ENCODE peak calls at places on chromosome 5, in nine cellular contexts. One of them, this sample, is unnamed.

GRCh38 chr5:160369990-160370712 is at the start of gene C1QTNF2:
- DNase-seq in smooth muscle cell of the brain vasculature: no peak
- DNase-seq in GM12891: no peak
- DNase-seq in activated CD4-positive, alpha-beta T cell treated with anti-CD3 and anti-CD28 coated beads, Interleukin-2, amount 50 U/mL, for 48 hours: peak; percentile 18
- DNase-seq in COLO829: peak; percentile 28
- DNase-seq in NB4: peak; percentile 42
- DNase-seq in amniotic epithelial cell: peak; percentile 54
- DNase-seq in activated B cell treated with CpG ODN at 0.5 μM for 24 hours: no peak
- DNase-seq in left colon: peak; percentile 43
- DNase-seq in this sample: no peak

GRCh38 chr5:145872486-145872885 is 328 bp downstream of the GRXCR2 start:
- DNase-seq in amniotic epithelial cell: no peak
- DNase-seq in activated B cell treated with CpG ODN at 0.5 μM for 24 hours: no peak
- DNase-seq in COLO829: no peak
- DNase-seq in activated CD4-positive, alpha-beta T cell treated with anti-CD3 and anti-CD28 coated beads, Interleukin-2, amount 50 U/mL, for 48 hours: no peak
- DNase-seq in smooth muscle cell of the brain vasculature: no peak
- DNase-seq in left colon: peak; percentile 33
- DNase-seq in GM12891: no peak
- DNase-seq in NB4: no peak
- DNase-seq in this sample: no peak

GRCh38 chr5:93092349-93093105 is 488.5 kb downstream of the NR2F1-AS1 start:
- DNase-seq in NB4: no peak
- DNase-seq in COLO829: peak; percentile 3
- DNase-seq in left colon: no peak
- DNase-seq in smooth muscle cell of the brain vasculature: no peak
- DNase-seq in activated B cell treated with CpG ODN at 0.5 μM for 24 hours: no peak
- DNase-seq in GM12891: no peak
- DNase-seq in amniotic epithelial cell: peak; percentile 52
- DNase-seq in activated CD4-positive, alpha-beta T cell treated with anti-CD3 and anti-CD28 coated beads, Interleukin-2, amount 50 U/mL, for 48 hours: no peak
- DNase-seq in this sample: no peak

GRCh38 chr5:115545065-115545882 is 699 bp upstream of the FEM1C start:
- DNase-seq in NB4: no peak
- DNase-seq in smooth muscle cell of the brain vasculature: no peak
- DNase-seq in left colon: no peak
- DNase-seq in activated B cell treated with CpG ODN at 0.5 μM for 24 hours: no peak
- DNase-seq in amniotic epithelial cell: peak; percentile 79
- DNase-seq in COLO829: no peak
- DNase-seq in GM12891: no peak
- DNase-seq in activated CD4-positive, alpha-beta T cell treated with anti-CD3 and anti-CD28 coated beads, Interleukin-2, amount 50 U/mL, for 48 hours: no peak
- DNase-seq in this sample: no peak

GRCh38 chr5:73706963-73707362 is 81.0 kb downstream of the ARHGEF28 start:
- DNase-seq in NB4: no peak
- DNase-seq in amniotic epithelial cell: no peak
- DNase-seq in activated B cell treated with CpG ODN at 0.5 μM for 24 hours: no peak
- DNase-seq in COLO829: no peak
- DNase-seq in left colon: no peak
- DNase-seq in GM12891: no peak
- DNase-seq in smooth muscle cell of the brain vasculature: no peak
- DNase-seq in activated CD4-positive, alpha-beta T cell treated with anti-CD3 and anti-CD28 coated beads, Interleukin-2, amount 50 U/mL, for 48 hours: no peak
- DNase-seq in this sample: no peak

GRCh38 chr5:134289509-134290113 is 63.7 kb upstream of the PPP2CA start:
- DNase-seq in smooth muscle cell of the brain vasculature: peak; percentile 75
- DNase-seq in amniotic epithelial cell: peak; percentile 78
- DNase-seq in left colon: peak; percentile 30
- DNase-seq in NB4: peak; percentile 79
- DNase-seq in activated B cell treated with CpG ODN at 0.5 μM for 24 hours: no peak
- DNase-seq in GM12891: peak; percentile 10
- DNase-seq in activated CD4-positive, alpha-beta T cell treated with anti-CD3 and anti-CD28 coated beads, Interleukin-2, amount 50 U/mL, for 48 hours: peak; percentile 23
- DNase-seq in COLO829: peak; percentile 42
- DNase-seq in this sample: peak; percentile 22

GRCh38 chr5:73986729-73987128 is 360.7 kb downstream of the ARHGEF28 start:
- DNase-seq in GM12891: no peak
- DNase-seq in left colon: no peak
- DNase-seq in smooth muscle cell of the brain vasculature: no peak
- DNase-seq in activated CD4-positive, alpha-beta T cell treated with anti-CD3 and anti-CD28 coated beads, Interleukin-2, amount 50 U/mL, for 48 hours: no peak
- DNase-seq in activated B cell treated with CpG ODN at 0.5 μM for 24 hours: no peak
- DNase-seq in COLO829: no peak
- DNase-seq in amniotic epithelial cell: no peak
- DNase-seq in NB4: no peak
- DNase-seq in this sample: no peak

GRCh38 chr5:148740966-148741742 is 85.3 kb upstream of the ADRB2 start:
- DNase-seq in left colon: peak; percentile 28
- DNase-seq in amniotic epithelial cell: peak; percentile 58
- DNase-seq in activated B cell treated with CpG ODN at 0.5 μM for 24 hours: no peak
- DNase-seq in GM12891: no peak
- DNase-seq in activated CD4-positive, alpha-beta T cell treated with anti-CD3 and anti-CD28 coated beads, Interleukin-2, amount 50 U/mL, for 48 hours: no peak
- DNase-seq in smooth muscle cell of the brain vasculature: peak; percentile 45
- DNase-seq in COLO829: peak; percentile 54
- DNase-seq in NB4: peak; percentile 81
- DNase-seq in this sample: no peak

GRCh38 chr5:135601466-135601865 is 22.7 kb upstream of the CXCL14 start:
- DNase-seq in GM12891: no peak
- DNase-seq in activated CD4-positive, alpha-beta T cell treated with anti-CD3 and anti-CD28 coated beads, Interleukin-2, amount 50 U/mL, for 48 hours: no peak
- DNase-seq in NB4: no peak
- DNase-seq in left colon: no peak
- DNase-seq in COLO829: no peak
- DNase-seq in smooth muscle cell of the brain vasculature: no peak
- DNase-seq in activated B cell treated with CpG ODN at 0.5 μM for 24 hours: no peak
- DNase-seq in amniotic epithelial cell: no peak
- DNase-seq in this sample: no peak

GRCh38 chr5:67992919-67993318 is 222.6 kb upstream of the PIK3R1 start:
- DNase-seq in NB4: no peak
- DNase-seq in amniotic epithelial cell: peak; percentile 16
- DNase-seq in activated CD4-positive, alpha-beta T cell treated with anti-CD3 and anti-CD28 coated beads, Interleukin-2, amount 50 U/mL, for 48 hours: no peak
- DNase-seq in GM12891: no peak
- DNase-seq in activated B cell treated with CpG ODN at 0.5 μM for 24 hours: no peak
- DNase-seq in smooth muscle cell of the brain vasculature: no peak
- DNase-seq in left colon: no peak
- DNase-seq in COLO829: no peak
- DNase-seq in this sample: no peak

GRCh38 chr5:134003957-134004625 is 684 bp downstream of the VDAC1 start:
- DNase-seq in amniotic epithelial cell: no peak
- DNase-seq in smooth muscle cell of the brain vasculature: no peak
- DNase-seq in activated B cell treated with CpG ODN at 0.5 μM for 24 hours: peak; percentile 66
- DNase-seq in left colon: peak; percentile 55
- DNase-seq in activated CD4-positive, alpha-beta T cell treated with anti-CD3 and anti-CD28 coated beads, Interleukin-2, amount 50 U/mL, for 48 hours: peak; percentile 55
- DNase-seq in GM12891: peak; percentile 53
- DNase-seq in COLO829: no peak
- DNase-seq in NB4: peak; percentile 60
- DNase-seq in this sample: peak; percentile 46

GRCh38 chr5:120388016-120388781 is 75.9 kb upstream of the PRR16 start:
- DNase-seq in left colon: no peak
- DNase-seq in COLO829: peak; percentile 55
- DNase-seq in activated CD4-positive, alpha-beta T cell treated with anti-CD3 and anti-CD28 coated beads, Interleukin-2, amount 50 U/mL, for 48 hours: no peak
- DNase-seq in amniotic epithelial cell: peak; percentile 97
- DNase-seq in NB4: peak; percentile 89
- DNase-seq in activated B cell treated with CpG ODN at 0.5 μM for 24 hours: no peak
- DNase-seq in GM12891: no peak
- DNase-seq in smooth muscle cell of the brain vasculature: peak; percentile 46
- DNase-seq in this sample: peak; percentile 60

GRCh38 chr5:43573058-43573457 is 16.2 kb upstream of the PAIP1 start:
- DNase-seq in GM12891: no peak
- DNase-seq in amniotic epithelial cell: no peak
- DNase-seq in smooth muscle cell of the brain vasculature: no peak
- DNase-seq in left colon: no peak
- DNase-seq in activated CD4-positive, alpha-beta T cell treated with anti-CD3 and anti-CD28 coated beads, Interleukin-2, amount 50 U/mL, for 48 hours: no peak
- DNase-seq in COLO829: no peak
- DNase-seq in activated B cell treated with CpG ODN at 0.5 μM for 24 hours: no peak
- DNase-seq in NB4: no peak
- DNase-seq in this sample: no peak

GRCh38 chr5:112923148-112923917 is 1.3 kb upstream of the REEP5 start:
- DNase-seq in NB4: peak; percentile 83
- DNase-seq in GM12891: no peak
- DNase-seq in left colon: no peak
- DNase-seq in activated CD4-positive, alpha-beta T cell treated with anti-CD3 and anti-CD28 coated beads, Interleukin-2, amount 50 U/mL, for 48 hours: no peak
- DNase-seq in smooth muscle cell of the brain vasculature: no peak
- DNase-seq in amniotic epithelial cell: no peak
- DNase-seq in activated B cell treated with CpG ODN at 0.5 μM for 24 hours: peak; percentile 34
- DNase-seq in COLO829: no peak
- DNase-seq in this sample: peak; percentile 45

GRCh38 chr5:1312993-1313833 is 18.3 kb upstream of the TERT start:
- DNase-seq in activated B cell treated with CpG ODN at 0.5 μM for 24 hours: peak; percentile 15
- DNase-seq in amniotic epithelial cell: no peak
- DNase-seq in smooth muscle cell of the brain vasculature: no peak
- DNase-seq in activated CD4-positive, alpha-beta T cell treated with anti-CD3 and anti-CD28 coated beads, Interleukin-2, amount 50 U/mL, for 48 hours: peak; percentile 19
- DNase-seq in left colon: no peak
- DNase-seq in NB4: peak; percentile 99
- DNase-seq in GM12891: peak; percentile 47
- DNase-seq in COLO829: no peak
- DNase-seq in this sample: peak; percentile 93

GRCh38 chr5:58544195-58544594 is 38.7 kb upstream of the RAB3C start:
- DNase-seq in activated B cell treated with CpG ODN at 0.5 μM for 24 hours: no peak
- DNase-seq in smooth muscle cell of the brain vasculature: no peak
- DNase-seq in NB4: peak; percentile 91
- DNase-seq in left colon: no peak
- DNase-seq in GM12891: no peak
- DNase-seq in COLO829: no peak
- DNase-seq in amniotic epithelial cell: no peak
- DNase-seq in activated CD4-positive, alpha-beta T cell treated with anti-CD3 and anti-CD28 coated beads, Interleukin-2, amount 50 U/mL, for 48 hours: no peak
- DNase-seq in this sample: no peak

GRCh38 chr5:74336286-74336685 is 304.2 kb downstream of the ENC1 start:
- DNase-seq in NB4: no peak
- DNase-seq in amniotic epithelial cell: no peak
- DNase-seq in GM12891: no peak
- DNase-seq in COLO829: no peak
- DNase-seq in smooth muscle cell of the brain vasculature: no peak
- DNase-seq in activated CD4-positive, alpha-beta T cell treated with anti-CD3 and anti-CD28 coated beads, Interleukin-2, amount 50 U/mL, for 48 hours: no peak
- DNase-seq in left colon: no peak
- DNase-seq in activated B cell treated with CpG ODN at 0.5 μM for 24 hours: no peak
- DNase-seq in this sample: no peak

GRCh38 chr5:32369542-32370155 is 56.9 kb upstream of the MTMR12 start:
- DNase-seq in GM12891: no peak
- DNase-seq in amniotic epithelial cell: peak; percentile 34
- DNase-seq in smooth muscle cell of the brain vasculature: no peak
- DNase-seq in left colon: no peak
- DNase-seq in NB4: no peak
- DNase-seq in COLO829: no peak
- DNase-seq in activated CD4-positive, alpha-beta T cell treated with anti-CD3 and anti-CD28 coated beads, Interleukin-2, amount 50 U/mL, for 48 hours: no peak
- DNase-seq in activated B cell treated with CpG ODN at 0.5 μM for 24 hours: no peak
- DNase-seq in this sample: no peak

This sample was measured in DND-41.